ENCODE peak calls at places on chromosomes 4 and X, in ten cellular contexts. I is GM23338, B is transverse colon, K is vagina, Y is prostate gland, H is sigmoid colon, P is GM12878, G is HCT116, A is stomach, R is endothelial cell of umbilical vein. J is an unnamed sample. For H3K4me1, the result is how much of the 10 kb centered on the place peaks cover.

GRCh38 chrX:136525738-136526606 is 6.0 kb upstream of the VGLL1 start:
- DNase-seq in H (peak), Y (peak), A (peak), G (no peak), B (peak), I (no peak), P (no peak), R (peak), K (no peak), J (no peak)

GRCh38 chr4:120855307-120856001 is 67.1 kb downstream of the PRDM5 start:
- DNase-seq in I (no peak), R (no peak), K (no peak), A (no peak), P (peak), G (no peak), H (no peak), B (no peak), Y (no peak), J (no peak)

GRCh38 chrX:70139736-70140135 is 6.5 kb downstream of the IGBP1 start:
- DNase-seq in R (no peak), A (no peak), Y (no peak), G (no peak), I (no peak), P (no peak), K (no peak), H (no peak), B (no peak), J (no peak)

GRCh38 chr4:39118034-39118658 is 56.1 kb downstream of the KLHL5 start:
- DNase-seq in B (no peak), K (no peak), P (no peak), H (no peak), A (no peak), Y (no peak), G (no peak), I (no peak), R (no peak), J (no peak)

GRCh38 chr4:10003666-10004065 is 17.6 kb downstream of the SLC2A9 start:
- DNase-seq in H (no peak), I (no peak), K (no peak), P (peak), Y (no peak), R (no peak), G (no peak), B (no peak), A (no peak), J (no peak)

GRCh38 chr4:74308215-74308614 is at the start of gene EPGN:
- DNase-seq in A (no peak), H (no peak), B (no peak), R (no peak), P (no peak), I (no peak), G (no peak), Y (peak), K (no peak), J (no peak)

GRCh38 chrX:20513185-20513584 is 246.5 kb upstream of the RPS6KA3 start:
- DNase-seq in B (no peak), K (no peak), A (no peak), H (no peak), P (no peak), R (peak), Y (no peak), G (no peak), I (no peak), J (no peak)

GRCh38 chr4:15493411-15493810 is 23.7 kb downstream of the CC2D2A start:
- DNase-seq in R (no peak), H (no peak), B (no peak), K (no peak), Y (no peak), I (no peak), G (no peak), P (no peak), A (no peak), J (no peak)

GRCh38 chr4:160143574-160143973 is 1040.7 kb downstream of the RAPGEF2 start:
- DNase-seq in H (no peak), I (no peak), R (no peak), G (no peak), Y (no peak), P (no peak), A (no peak), K (no peak), B (no peak), J (no peak)

GRCh38 chr4:88802585-88803285 is 105.1 kb upstream of the NAP1L5 start:
- DNase-seq in B (no peak), R (no peak), P (no peak), K (no peak), I (no peak), G (no peak), Y (no peak), H (no peak), A (no peak), J (no peak)

GRCh38 chr4:75634281-75634680 is 4.0 kb upstream of the CDKL2 start:
- DNase-seq in R (no peak), G (no peak), H (no peak), A (no peak), B (no peak), I (no peak), K (no peak), P (no peak), Y (no peak), J (no peak)

GRCh38 chrX:40446927-40447326 is 133.8 kb upstream of the ATP6AP2 start:
- DNase-seq in K (no peak), R (no peak), A (peak), P (no peak), B (peak), G (no peak), H (no peak), Y (peak), I (no peak), J (no peak)

GRCh38 chr4:8543623-8544022 is 36.6 kb upstream of the GPR78 start:
- DNase-seq in A (no peak), R (no peak), K (no peak), B (no peak), H (no peak), P (no peak), I (no peak), Y (no peak), G (no peak), J (peak)

GRCh38 chr4:56772134-56772533 is 49.4 kb downstream of the SPINK2 start:
- DNase-seq in K (no peak), I (no peak), P (no peak), H (no peak), R (no peak), Y (no peak), A (no peak), B (no peak), G (no peak), J (no peak)

GRCh38 chr4:158291334-158292055 is 81.2 kb downstream of the TMEM144 start:
- DNase-seq in Y (no peak), K (no peak), R (no peak), A (no peak), G (no peak), P (no peak), B (no peak), I (no peak), H (no peak), J (peak)

GRCh38 chrX:69045616-69046345 is 119.5 kb downstream of the PJA1 start:
- DNase-seq in R (no peak), Y (no peak), B (no peak), K (no peak), G (no peak), H (no peak), P (no peak), A (no peak), I (no peak), J (no peak)

GRCh38 chr4:87875187-87875586 is 42.4 kb downstream of the MEPE start:
- DNase-seq in K (no peak), R (no peak), G (no peak), A (no peak), P (no peak), H (no peak), I (no peak), B (no peak), Y (no peak), J (no peak)

GRCh38 chrX:50211510-50211909 is 6.9 kb downstream of the CCNB3 start:
- DNase-seq in B (no peak), I (peak), K (no peak), Y (no peak), G (no peak), R (no peak), H (no peak), A (no peak), P (no peak), J (no peak)

GRCh38 chr4:184515606-184516005 is 41.3 kb upstream of the IRF2 start:
- DNase-seq in P (no peak), B (no peak), I (no peak), Y (no peak), K (no peak), A (no peak), G (no peak), H (no peak), R (no peak), J (no peak)

GRCh38 chr4:184510431-184510830 is 36.1 kb upstream of the IRF2 start:
- DNase-seq in A (no peak), Y (no peak), H (no peak), K (no peak), G (no peak), R (peak), P (no peak), B (no peak), I (no peak), J (no peak)

GRCh38 chr4:184511156-184511555 is 36.8 kb upstream of the IRF2 start:
- DNase-seq in R (no peak), Y (no peak), K (no peak), A (no peak), G (no peak), H (no peak), B (no peak), I (no peak), P (no peak), J (no peak)

GRCh38 chr4:184513802-184514120 is 39.4 kb upstream of the IRF2 start:
- DNase-seq in G (no peak), A (no peak), P (no peak), H (no peak), I (no peak), K (no peak), R (no peak), B (no peak), Y (no peak), J (no peak)

DNA sequence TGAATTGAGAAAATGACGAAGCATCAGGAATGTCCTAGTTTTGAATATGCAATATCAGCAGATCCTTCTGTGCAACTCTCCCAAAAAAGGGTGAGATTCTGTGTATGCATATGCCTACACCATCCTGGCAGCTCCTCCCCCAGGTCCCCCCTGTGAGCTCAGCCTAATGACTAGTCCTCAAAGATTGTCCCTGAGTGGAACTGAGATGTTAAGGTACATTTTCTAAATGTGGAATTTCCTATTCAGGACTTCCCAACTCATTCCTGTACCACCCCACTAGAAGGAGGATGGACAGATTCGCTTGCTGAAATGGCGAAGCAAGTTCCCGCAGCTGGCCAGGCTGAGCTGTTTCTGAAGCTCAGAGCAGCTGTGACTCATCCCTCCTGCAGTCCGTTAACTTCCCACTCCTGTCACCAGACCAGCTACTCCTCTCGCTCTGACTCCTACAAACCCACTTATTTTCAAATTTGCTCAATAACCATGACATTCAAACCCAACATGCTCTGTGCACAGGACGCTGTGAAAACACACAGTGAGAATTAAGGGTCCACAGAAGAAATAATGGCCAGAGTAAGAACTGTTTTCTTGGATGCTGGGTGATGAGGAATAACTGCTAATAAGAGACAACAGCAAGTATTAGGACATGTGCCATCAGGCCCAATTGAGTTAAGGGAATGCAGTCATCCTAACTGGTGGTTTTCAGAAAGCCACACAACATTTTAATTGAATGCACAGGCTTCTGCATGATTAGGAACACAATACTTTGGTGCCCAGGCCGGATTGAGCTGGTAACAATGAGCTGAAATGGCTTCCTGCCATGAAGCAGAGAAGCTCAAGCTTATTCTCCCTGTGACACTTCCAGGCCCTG is 40.0 kb upstream of the IRF2 start:
- DNase-seq in Y (no peak), H (peak), K (no peak), G (no peak), P (peak), I (no peak), R (peak), A (no peak), B (peak), J (peak)
- TF ChIP-seq POLR2AphosphoS5 in Y (no peak), H (no peak), K (peak), G (no peak), P (peak), I (no peak), R (no peak), A (no peak), B (no peak), J (peak)

GRCh38 chr4:182556576-182556975 is 313.4 kb downstream of the TENM3 start:
- DNase-seq in I (peak), K (no peak), B (no peak), H (no peak), G (no peak), P (no peak), R (no peak), Y (no peak), A (no peak), J (no peak)
- H3K4me1 ChIP-seq in I (half or more), K (under half), B (under half), H (under half), G (under half), P (under half), R (under half), Y (under half), A (under half), J (under half)

DNA sequence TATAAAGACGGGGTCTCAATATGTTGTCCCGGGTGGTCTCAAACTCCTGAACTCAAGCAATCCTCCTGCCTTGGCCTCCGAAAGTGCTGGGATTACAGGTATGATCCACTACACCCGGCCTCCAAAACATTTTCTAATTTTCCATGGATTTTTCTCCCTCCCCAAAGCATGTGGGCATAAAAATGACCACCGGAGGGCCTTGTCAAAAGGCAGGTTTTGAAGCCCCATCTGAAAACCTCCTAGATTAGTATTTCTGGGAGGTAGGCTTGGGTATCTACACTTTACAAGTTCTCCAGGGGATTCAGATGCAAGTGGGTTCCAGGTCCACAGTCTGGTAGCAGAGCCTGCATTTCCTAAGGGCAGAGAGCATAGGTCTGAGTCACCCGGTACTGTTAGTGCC is 1.4 kb upstream of the GPR173 start:
- DNase-seq in A (no peak), H (no peak), R (peak), P (no peak), B (no peak), I (peak), K (no peak), Y (no peak), G (no peak), J (no peak)
- TF ChIP-seq CTCF in A (no peak), H (no peak), R (peak), P (no peak), B (no peak), I (peak), K (no peak), Y (no peak), G (peak), J (no peak)

GRCh38 chr4:3074078-3074845 is at the start of the genes HTT and HTT-AS:
- DNase-seq in B (peak), Y (peak), K (peak), G (peak), P (peak), I (peak), A (peak), R (peak), H (peak), J (peak)

GRCh38 chr4:3075652-3075981 is 1.1 kb downstream of the HTT start:
- DNase-seq in Y (no peak), I (no peak), K (no peak), R (no peak), G (no peak), A (no peak), B (no peak), H (no peak), P (no peak), J (no peak)

GRCh38 chr4:3071811-3072210 is 2.5 kb downstream of the HTT-AS start:
- DNase-seq in G (no peak), P (no peak), Y (no peak), I (no peak), K (no peak), H (no peak), B (no peak), A (no peak), R (no peak), J (peak)

GRCh38 chr4:3074846-3075651 is 568 bp downstream of the HTT start:
- DNase-seq in K (no peak), G (peak), B (peak), I (peak), H (peak), R (peak), P (no peak), A (peak), Y (peak), J (no peak)

GRCh38 chr4:3073158-3074077 is 920 bp downstream of the HTT-AS start:
- DNase-seq in I (peak), P (no peak), A (no peak), G (no peak), K (peak), R (no peak), B (no peak), Y (peak), H (peak), J (no peak)
- TF ChIP-seq POLR2AphosphoS5 in I (peak), P (peak), A (peak), G (peak), K (no peak), R (peak), B (peak), Y (no peak), H (no peak), J (peak)

DNA sequence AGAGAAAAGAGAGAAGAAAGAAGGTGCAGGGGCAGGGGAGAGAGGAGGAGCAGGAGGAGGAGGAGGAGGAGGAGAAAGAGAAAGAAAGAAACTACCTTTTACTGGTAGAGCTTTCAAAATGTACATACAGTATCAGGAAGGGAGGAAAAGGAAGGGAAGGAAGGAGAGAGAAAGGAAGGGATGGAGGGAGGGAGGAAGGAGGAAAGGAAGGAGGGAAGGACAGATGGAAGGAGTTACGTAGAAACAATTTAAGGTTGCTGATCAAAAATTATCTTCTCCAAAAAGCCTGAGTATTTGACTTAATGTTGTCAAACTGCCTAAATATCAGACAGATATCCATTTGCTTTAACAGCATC is 13.4 kb downstream of the TBC1D9 start:
- DNase-seq in H (no peak), R (no peak), I (no peak), A (no peak), G (no peak), B (no peak), Y (no peak), P (no peak), K (no peak), J (no peak)
- H3K4me1 ChIP-seq in H (under half), R (under half), I (under half), A (under half), G (under half), B (under half), Y (under half), P (under half), K (under half), J (under half)

GRCh38 chrX:149916745-149917392 is 12.5 kb upstream of the HSFX4 start:
- DNase-seq in H (no peak), P (peak), G (no peak), B (no peak), R (no peak), I (no peak), Y (no peak), K (no peak), A (no peak), J (no peak)
- TF ChIP-seq CTCF in H (no peak), P (peak), G (no peak), B (no peak), R (no peak), I (no peak), Y (no peak), K (no peak), A (no peak), J (no peak)

GRCh38 chr4:28868831-28869230 is 1851.3 kb upstream of the PCDH7 start:
- DNase-seq in R (no peak), B (no peak), Y (no peak), G (no peak), P (no peak), I (no peak), A (no peak), K (no peak), H (no peak), J (no peak)
- TF ChIP-seq POLR2AphosphoS5 in R (no peak), B (no peak), Y (no peak), G (no peak), P (no peak), I (no peak), A (no peak), K (no peak), H (no peak), J (no peak)

DNA sequence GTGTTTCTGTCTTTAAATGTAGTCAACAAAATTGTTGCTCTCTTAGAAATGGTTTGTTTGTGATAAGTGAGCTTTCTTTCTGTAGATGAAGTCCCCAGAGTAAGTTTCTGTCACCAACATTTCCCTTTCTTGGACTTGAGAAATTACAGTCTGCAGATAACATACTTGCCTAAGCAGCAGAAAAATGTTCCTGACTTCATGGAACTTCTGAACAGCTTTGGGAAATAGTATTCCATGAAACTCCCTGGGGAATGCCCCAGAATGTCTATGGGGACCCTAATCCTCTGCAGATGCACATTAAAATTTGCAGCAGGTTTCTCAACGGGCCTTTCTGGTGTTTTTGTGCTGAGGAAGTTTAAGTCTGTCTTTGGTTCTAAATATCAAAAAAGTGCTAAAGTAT is 38.6 kb upstream of the NEIL3 start:
- DNase-seq in G (no peak), I (no peak), P (no peak), A (no peak), K (no peak), B (no peak), H (no peak), Y (no peak), R (no peak), J (no peak)
- H3K4me1 ChIP-seq in G (under half), I (under half), P (under half), A (under half), K (under half), B (under half), H (under half), Y (under half), R (under half), J (under half)

GRCh38 chr4:98879515-98879914 is 49.4 kb downstream of the EIF4E start:
- DNase-seq in K (no peak), I (no peak), P (no peak), R (no peak), H (no peak), Y (no peak), A (no peak), B (no peak), G (no peak), J (no peak)
- TF ChIP-seq CTCF in K (no peak), I (no peak), P (no peak), R (no peak), H (no peak), Y (no peak), A (no peak), B (no peak), G (no peak), J (no peak)

DNA sequence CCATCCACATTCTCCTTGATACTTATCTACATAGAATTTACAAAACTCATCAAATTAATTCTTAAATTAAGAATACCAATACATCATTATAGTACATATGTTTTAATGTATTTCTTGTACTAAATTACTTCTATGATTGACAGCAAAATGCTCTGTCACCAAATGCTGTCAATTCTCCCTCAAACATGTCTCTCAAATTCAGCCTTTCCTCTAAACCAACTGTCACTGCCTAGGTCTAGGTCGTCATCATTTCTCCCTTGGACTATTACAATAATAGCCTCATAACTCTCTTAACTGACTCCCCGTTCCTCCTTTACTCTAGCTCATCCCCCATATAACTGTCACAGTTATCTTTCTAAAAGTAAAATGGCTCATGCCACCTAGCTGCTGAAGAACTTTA is 279.7 kb upstream of the FSTL5 start:
- DNase-seq in G (no peak), R (no peak), K (no peak), Y (no peak), P (no peak), A (no peak), I (no peak), B (no peak), H (no peak), J (no peak)
- TF ChIP-seq POLR2AphosphoS5 in G (no peak), R (no peak), K (no peak), Y (no peak), P (no peak), A (no peak), I (no peak), B (no peak), H (no peak), J (no peak)